ENCODE peak calls at places on chromosomes 12 and 14, in ten cellular contexts. N is endothelial cell, H is RWPE1, M is PC-9, B is ascending aorta, K is WTC11, I is body of pancreas, P is K562, Z is BE2C, Q is MM.1S. A is an unnamed sample.

GRCh38 chr12:27277846-27278260 is 33.8 kb downstream of the STK38L start:
- DNase-seq in N (no peak), H (peak), M (no peak), B (no peak), K (no peak), I (no peak), P (no peak), Z (no peak), Q (peak), A (peak)

GRCh38 chr12:230925-231671 is 17.1 kb upstream of the SLC6A12 start:
- DNase-seq in N (no peak), H (no peak), M (no peak), B (no peak), K (no peak), I (no peak), P (no peak), Z (no peak), Q (no peak), A (no peak)

GRCh38 chr14:100416081-100416480 is 92.9 kb downstream of the SLC25A47 start:
- DNase-seq in N (no peak), H (no peak), M (no peak), B (no peak), K (no peak), I (no peak), P (no peak), Z (no peak), Q (no peak), A (no peak)

GRCh38 chr12:65839027-65839426 is 14.7 kb downstream of the HMGA2 start:
- DNase-seq in N (no peak), H (no peak), M (no peak), B (no peak), K (no peak), I (no peak), P (no peak), Z (no peak), Q (no peak), A (no peak)

GRCh38 chr12:113537041-113537750 is 65.5 kb upstream of the LHX5 start:
- DNase-seq in N (no peak), H (no peak), M (no peak), B (no peak), K (no peak), I (no peak), P (no peak), Z (no peak), Q (no peak), A (no peak)

GRCh38 chr12:20305470-20305869 is 62.9 kb upstream of the PDE3A start:
- DNase-seq in N (no peak), H (no peak), M (no peak), B (no peak), K (no peak), I (no peak), P (no peak), Z (no peak), Q (no peak), A (peak)

GRCh38 chr12:16228067-16228466 is 49.4 kb downstream of the SLC15A5 start:
- DNase-seq in N (no peak), H (no peak), M (no peak), B (no peak), K (no peak), I (no peak), P (no peak), Z (no peak), Q (peak), A (peak)

GRCh38 chr14:21142357-21142756 is 13.5 kb downstream of the OR5AU1 start:
- DNase-seq in N (no peak), H (no peak), M (no peak), B (no peak), K (no peak), I (no peak), P (no peak), Z (no peak), Q (no peak), A (no peak)

GRCh38 chr14:96423446-96424103 is 31.6 kb downstream of the AK7 start:
- DNase-seq in N (no peak), H (no peak), M (no peak), B (no peak), K (no peak), I (no peak), P (no peak), Z (no peak), Q (no peak), A (no peak)

GRCh38 chr12:93773122-93773871 is 96.1 kb downstream of the CRADD start:
- DNase-seq in N (no peak), H (no peak), M (no peak), B (no peak), K (no peak), I (no peak), P (peak), Z (peak), Q (no peak), A (peak)

GRCh38 chr12:46107591-46107990 is 117.2 kb upstream of the SCAF11 start:
- DNase-seq in N (no peak), H (no peak), M (no peak), B (no peak), K (no peak), I (no peak), P (no peak), Z (no peak), Q (no peak), A (no peak)

GRCh38 chr12:47905313-47905730 is 528 bp upstream of the VDR start:
- DNase-seq in N (peak), H (peak), M (no peak), B (no peak), K (peak), I (peak), P (peak), Z (no peak), Q (no peak), A (no peak)

GRCh38 chr14:89040080-89040437 is 215.6 kb downstream of the TTC8 start:
- DNase-seq in N (no peak), H (no peak), M (no peak), B (no peak), K (no peak), I (no peak), P (no peak), Z (no peak), Q (no peak), A (no peak)

GRCh38 chr12:131927110-131928079 is 1.7 kb upstream of the PUS1 start:
- DNase-seq in N (no peak), H (no peak), M (no peak), B (no peak), K (no peak), I (no peak), P (no peak), Z (no peak), Q (no peak), A (no peak)

GRCh38 chr12:115149685-115150378 is 465.9 kb upstream of the TBX3 start:
- DNase-seq in N (no peak), H (no peak), M (no peak), B (no peak), K (no peak), I (no peak), P (no peak), Z (no peak), Q (no peak), A (peak)

GRCh38 chr12:110141389-110141788 is 17.2 kb downstream of the IFT81 start:
- DNase-seq in N (no peak), H (no peak), M (no peak), B (no peak), K (no peak), I (no peak), P (no peak), Z (no peak), Q (no peak), A (peak)

GRCh38 chr14:50031534-50032313 is 84.6 kb downstream of the VCPKMT start:
- DNase-seq in N (no peak), H (no peak), M (no peak), B (no peak), K (no peak), I (no peak), P (no peak), Z (no peak), Q (no peak), A (peak)

GRCh38 chr14:55107766-55108554 is 21.1 kb upstream of the LGALS3 start:
- DNase-seq in N (peak), H (peak), M (peak), B (peak), K (peak), I (peak), P (peak), Z (peak), Q (no peak), A (peak)

GRCh38 chr12:71469235-71469873 is 29.8 kb downstream of the LGR5 start:
- DNase-seq in N (no peak), H (peak), M (no peak), B (no peak), K (peak), I (no peak), P (peak), Z (peak), Q (no peak), A (peak)

GRCh38 chr12:99810718-99811593 is 163.4 kb downstream of the GARIN6 start:
- DNase-seq in N (no peak), H (no peak), M (no peak), B (no peak), K (no peak), I (no peak), P (no peak), Z (peak), Q (peak), A (peak)

GRCh38 chr12:52205584-52206308 is 13.9 kb upstream of the KRT80 start:
- DNase-seq in N (no peak), H (no peak), M (no peak), B (no peak), K (no peak), I (no peak), P (no peak), Z (peak), Q (no peak), A (no peak)

GRCh38 chr14:76975051-76975450 is 53.5 kb downstream of the IRF2BPL start:
- DNase-seq in N (no peak), H (no peak), M (no peak), B (no peak), K (no peak), I (no peak), P (no peak), Z (no peak), Q (no peak), A (no peak)

GRCh38 chr14:37597538-37598084 is 2.2 kb downstream of the TTC6 start:
- DNase-seq in N (peak), H (no peak), M (peak), B (no peak), K (peak), I (peak), P (no peak), Z (no peak), Q (no peak), A (peak)

GRCh38 chr14:99659333-99659741 is 14.4 kb downstream of the HHIPL1 start:
- DNase-seq in N (peak), H (no peak), M (no peak), B (no peak), K (peak), I (no peak), P (no peak), Z (no peak), Q (no peak), A (no peak)

GRCh38 chr12:115261691-115262398 is 577.9 kb upstream of the TBX3 start:
- DNase-seq in N (no peak), H (no peak), M (no peak), B (no peak), K (no peak), I (no peak), P (no peak), Z (no peak), Q (no peak), A (peak)

GRCh38 chr14:21924479-21924878 is 250.9 kb upstream of the OR4E1 start:
- DNase-seq in N (no peak), H (no peak), M (no peak), B (no peak), K (peak), I (no peak), P (no peak), Z (no peak), Q (peak), A (no peak)

GRCh38 chr12:44286336-44286735 is 450.5 kb downstream of the TMEM117 start:
- DNase-seq in N (no peak), H (peak), M (no peak), B (no peak), K (no peak), I (no peak), P (no peak), Z (no peak), Q (no peak), A (peak)

GRCh38 chr14:21070610-21071224 is 613 bp downstream of the ARHGEF40 start:
- DNase-seq in N (peak), H (peak), M (no peak), B (no peak), K (peak), I (peak), P (peak), Z (peak), Q (no peak), A (peak)

GRCh38 chr12:65867428-65867827 is 43.1 kb downstream of the HMGA2 start:
- DNase-seq in N (no peak), H (peak), M (no peak), B (no peak), K (no peak), I (no peak), P (no peak), Z (no peak), Q (no peak), A (peak)

GRCh38 chr14:51129130-51129529 is 34.2 kb upstream of the TRIM9 start:
- DNase-seq in N (no peak), H (no peak), M (no peak), B (no peak), K (no peak), I (no peak), P (peak), Z (peak), Q (no peak), A (no peak)
- TF ChIP-seq CTCF in N (no peak), H (no peak), M (no peak), B (no peak), K (no peak), I (no peak), P (peak), Z (peak), Q (no peak), A (no peak)

GRCh38 chr12:128639089-128639488 is 184.7 kb downstream of the SLC15A4 start:
- DNase-seq in N (no peak), H (no peak), M (no peak), B (no peak), K (no peak), I (no peak), P (no peak), Z (no peak), Q (no peak), A (no peak)

GRCh38 chr12:128643106-128643651 is 180.6 kb downstream of the SLC15A4 start:
- DNase-seq in N (no peak), H (no peak), M (no peak), B (no peak), K (no peak), I (no peak), P (no peak), Z (no peak), Q (no peak), A (no peak)

DNA sequence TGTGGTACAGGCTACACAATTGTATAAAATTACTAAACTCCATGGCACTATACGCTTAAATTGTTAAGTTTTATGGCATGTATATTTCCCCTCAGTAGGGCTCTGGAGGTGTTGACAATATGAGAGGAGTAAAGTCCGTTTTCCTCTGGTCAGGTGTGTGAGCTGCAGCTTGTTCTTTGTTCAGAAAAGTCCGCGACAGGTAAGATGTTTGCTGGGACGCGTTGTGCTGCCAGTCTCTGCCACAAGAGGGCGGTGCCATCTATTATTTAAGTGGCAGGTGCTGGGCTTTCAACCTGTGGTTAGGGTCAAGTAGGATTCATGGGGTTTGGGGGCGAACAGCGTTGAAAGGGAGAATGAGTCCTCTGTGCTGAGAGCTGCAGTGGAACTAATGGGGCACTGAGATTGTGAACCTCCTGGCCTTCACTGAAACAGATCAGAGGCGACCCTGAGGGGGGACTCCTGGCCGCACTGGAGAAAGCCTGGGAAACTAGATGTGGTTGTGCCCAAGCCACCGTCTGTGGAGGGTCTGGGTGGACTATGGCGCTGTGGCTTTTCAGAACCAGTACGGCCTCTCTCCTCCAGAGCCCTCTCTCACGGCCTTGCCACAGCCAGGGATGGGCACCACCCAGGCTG is 179.0 kb downstream of the SLC15A4 start:
- DNase-seq in N (no peak), H (no peak), M (no peak), B (no peak), K (peak), I (peak), P (peak), Z (no peak), Q (no peak), A (no peak)
- TF ChIP-seq CTCF in N (peak), H (no peak), M (peak), B (no peak), K (peak), I (peak), P (peak), Z (peak), Q (peak), A (peak)

GRCh38 chr14:61470954-61471279 is 149.5 kb downstream of the PRKCH start:
- DNase-seq in N (no peak), H (no peak), M (no peak), B (no peak), K (no peak), I (peak), P (no peak), Z (no peak), Q (no peak), A (no peak)

GRCh38 chr14:61469771-61470170 is 148.4 kb downstream of the PRKCH start:
- DNase-seq in N (no peak), H (no peak), M (no peak), B (no peak), K (no peak), I (no peak), P (no peak), Z (no peak), Q (no peak), A (no peak)

GRCh38 chr14:61472025-61472672 is 150.8 kb downstream of the PRKCH start:
- DNase-seq in N (no peak), H (peak), M (peak), B (no peak), K (no peak), I (peak), P (no peak), Z (peak), Q (no peak), A (peak)

GRCh38 chr14:61471297-61471980 is 150.1 kb downstream of the PRKCH start:
- DNase-seq in N (no peak), H (no peak), M (no peak), B (no peak), K (no peak), I (no peak), P (no peak), Z (peak), Q (no peak), A (peak)

DNA sequence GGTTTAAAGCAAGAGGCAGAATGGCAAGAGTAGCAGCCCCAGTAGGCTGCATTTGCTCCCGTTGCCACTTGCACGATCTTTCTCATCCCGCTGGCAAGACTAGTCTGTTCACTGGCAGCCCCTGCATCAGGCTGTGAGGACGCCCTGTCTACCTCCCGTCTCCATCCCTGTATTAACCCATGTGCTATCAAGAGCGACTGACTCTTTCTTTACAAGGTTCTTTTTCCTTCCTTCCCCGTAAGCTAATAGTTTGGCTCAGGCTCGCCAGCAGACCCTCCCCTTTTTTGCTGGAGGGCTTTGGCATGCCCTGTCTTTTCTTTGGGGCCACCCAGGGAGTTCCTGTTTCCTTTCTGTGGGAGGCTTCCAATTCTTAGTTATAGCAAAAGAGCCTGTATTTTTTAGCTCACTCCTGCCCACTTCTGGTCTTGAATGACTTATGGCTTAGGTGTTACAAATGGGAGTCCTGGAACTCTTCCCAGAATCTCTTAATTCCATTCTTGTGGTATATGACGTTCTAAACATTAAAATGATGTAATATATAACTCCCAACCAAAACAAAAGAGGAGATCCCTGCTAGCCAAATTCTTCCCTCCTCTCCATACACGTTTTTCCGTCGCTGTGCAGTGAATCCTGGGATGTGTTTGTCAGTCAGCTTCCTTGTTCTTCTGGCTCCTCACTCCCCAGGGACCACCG is 149.0 kb downstream of the PRKCH start:
- DNase-seq in N (no peak), H (peak), M (peak), B (no peak), K (peak), I (peak), P (no peak), Z (peak), Q (no peak), A (peak)
- TF ChIP-seq CTCF in N (no peak), H (no peak), M (peak), B (no peak), K (no peak), I (no peak), P (no peak), Z (peak), Q (no peak), A (peak)

GRCh38 chr14:69547701-69548348 is 26.8 kb downstream of the CCDC177 start:
- DNase-seq in N (peak), H (no peak), M (no peak), B (no peak), K (peak), I (no peak), P (peak), Z (peak), Q (no peak), A (peak)
- TF ChIP-seq CTCF in N (peak), H (peak), M (no peak), B (no peak), K (peak), I (peak), P (peak), Z (peak), Q (peak), A (peak)

GRCh38 chr14:29749327-29749726 is 178.3 kb downstream of the PRKD1 start:
- DNase-seq in N (no peak), H (no peak), M (no peak), B (no peak), K (no peak), I (no peak), P (peak), Z (no peak), Q (no peak), A (peak)
- TF ChIP-seq CTCF in N (no peak), H (no peak), M (no peak), B (no peak), K (no peak), I (no peak), P (no peak), Z (no peak), Q (no peak), A (peak)

GRCh38 chr14:66610154-66610563 is 102.2 kb downstream of the GPHN start:
- DNase-seq in N (no peak), H (no peak), M (no peak), B (no peak), K (no peak), I (no peak), P (peak), Z (no peak), Q (peak), A (peak)
- TF ChIP-seq CTCF in N (peak), H (no peak), M (peak), B (no peak), K (peak), I (no peak), P (peak), Z (peak), Q (peak), A (peak)

DNA sequence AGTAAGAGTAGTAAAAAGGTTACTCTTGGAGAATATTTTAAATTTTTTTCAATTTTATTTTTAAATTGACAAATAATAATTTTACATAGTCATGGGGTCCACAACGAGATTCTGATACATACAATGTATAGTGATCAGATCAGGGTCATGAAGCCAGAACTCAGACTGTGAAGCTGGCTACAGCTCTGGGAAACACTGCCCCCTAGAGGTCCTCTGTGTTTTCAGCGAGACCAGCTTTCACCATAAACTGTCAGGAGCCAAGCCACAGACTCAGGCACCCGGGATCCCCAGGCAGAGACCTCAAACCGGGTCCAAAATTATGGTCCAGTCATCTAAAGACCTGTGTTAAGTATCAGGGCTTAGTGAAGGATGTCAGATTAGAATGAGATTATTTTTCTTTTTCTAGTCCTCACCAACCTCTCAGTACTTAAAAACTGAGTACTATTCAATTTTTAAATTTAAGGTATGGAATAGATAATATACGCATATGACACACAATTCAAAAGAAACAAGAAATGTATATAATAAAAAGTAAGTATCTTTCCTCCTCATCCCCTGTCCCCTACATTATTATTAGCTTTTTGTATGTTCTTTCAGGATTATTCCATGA is 397.1 kb downstream of the MDGA2 start:
- DNase-seq in N (peak), H (peak), M (no peak), B (no peak), K (peak), I (peak), P (peak), Z (peak), Q (peak), A (peak)
- TF ChIP-seq CTCF in N (peak), H (peak), M (peak), B (no peak), K (peak), I (no peak), P (peak), Z (peak), Q (peak), A (peak)

A was measured in fibroblast of mammary gland.